ENCODE peak calls at places on chromosomes 13 and 19, in seven cellular contexts. H, F, D, K, C, N and P are unnamed samples.

GRCh38 chr19:45515081-45515624 is 7.9 kb downstream of the VASP start:
- DNase-seq in H (no peak), F (peak), D (no peak), K (peak), C (no peak), N (peak), P (no peak)

GRCh38 chr19:23799321-23799720 is 40.6 kb upstream of the ZNF681 start:
- DNase-seq in H (no peak), F (no peak), D (peak), K (peak), C (no peak), N (no peak), P (no peak)

GRCh38 chr13:102240110-102240509 is 161.7 kb downstream of the FGF14 start:
- DNase-seq in H (no peak), F (no peak), D (no peak), K (no peak), C (peak), N (no peak), P (no peak)

GRCh38 chr13:103104340-103104739 is 38.1 kb upstream of the SLC10A2 start:
- DNase-seq in H (no peak), F (no peak), D (peak), K (no peak), C (no peak), N (no peak), P (no peak)

GRCh38 chr19:43934055-43934984 is 762 bp downstream of the ZNF45 start:
- DNase-seq in H (no peak), F (peak), D (no peak), K (no peak), C (peak), N (no peak), P (no peak)

GRCh38 chr13:113820813-113821651 is 42.8 kb downstream of the GAS6 start:
- DNase-seq in H (no peak), F (peak), D (no peak), K (no peak), C (peak), N (no peak), P (no peak)

GRCh38 chr19:38250821-38251563 is 5.2 kb downstream of the PPP1R14A start:
- DNase-seq in H (no peak), F (no peak), D (peak), K (no peak), C (no peak), N (peak), P (no peak)

GRCh38 chr13:48318014-48318713 is 14.6 kb downstream of the RB1 start:
- DNase-seq in H (no peak), F (no peak), D (no peak), K (no peak), C (no peak), N (no peak), P (no peak)

GRCh38 chr19:7500811-7501450 is 12.1 kb upstream of the PEX11G start:
- DNase-seq in H (no peak), F (peak), D (peak), K (no peak), C (peak), N (peak), P (peak)

GRCh38 chr19:32902448-32902847 is 32.9 kb upstream of the SLC7A9 start:
- DNase-seq in H (no peak), F (no peak), D (no peak), K (no peak), C (no peak), N (no peak), P (no peak)

GRCh38 chr19:39131255-39131755 is 5.7 kb downstream of the PAK4 start:
- DNase-seq in H (no peak), F (no peak), D (no peak), K (no peak), C (peak), N (no peak), P (no peak)

GRCh38 chr13:88761145-88761544 is 1090.0 kb downstream of the SLITRK5 start:
- DNase-seq in H (no peak), F (no peak), D (no peak), K (no peak), C (no peak), N (no peak), P (no peak)

GRCh38 chr19:11378319-11379189 is 4.1 kb downstream of the SWSAP1 start:
- DNase-seq in H (no peak), F (peak), D (peak), K (no peak), C (peak), N (peak), P (no peak)

GRCh38 chr13:67080351-67080750 is 149.8 kb downstream of the PCDH9 start:
- DNase-seq in H (no peak), F (no peak), D (no peak), K (no peak), C (no peak), N (no peak), P (no peak)

GRCh38 chr19:763869-764268 is 13.0 kb downstream of the MISP start:
- DNase-seq in H (no peak), F (no peak), D (no peak), K (no peak), C (no peak), N (no peak), P (no peak)

GRCh38 chr13:109500146-109500773 is 286.1 kb downstream of the IRS2 start:
- DNase-seq in H (no peak), F (peak), D (no peak), K (no peak), C (peak), N (no peak), P (no peak)

GRCh38 chr13:53206455-53206854 is 177.8 kb downstream of the OLFM4 start:
- DNase-seq in H (no peak), F (no peak), D (no peak), K (no peak), C (peak), N (no peak), P (no peak)

GRCh38 chr13:19759669-19760068 is 23.1 kb downstream of the PSPC1 start:
- DNase-seq in H (no peak), F (no peak), D (no peak), K (no peak), C (no peak), N (no peak), P (no peak)

GRCh38 chr19:29855087-29855486 is 43.3 kb downstream of the CCNE1 start:
- DNase-seq in H (no peak), F (no peak), D (peak), K (no peak), C (no peak), N (no peak), P (no peak)

GRCh38 chr13:39035799-39036198 is 2.1 kb downstream of the PROSER1 start:
- DNase-seq in H (no peak), F (peak), D (no peak), K (no peak), C (no peak), N (no peak), P (no peak)

GRCh38 chr19:41031926-41032325 is 40.8 kb downstream of the CYP2B6 start:
- DNase-seq in H (no peak), F (no peak), D (no peak), K (no peak), C (no peak), N (no peak), P (no peak)

GRCh38 chr19:9580728-9581127 is 3.6 kb downstream of the ZNF121 start:
- DNase-seq in H (no peak), F (no peak), D (no peak), K (no peak), C (no peak), N (no peak), P (no peak)

GRCh38 chr19:53812335-53812734 is 11.8 kb downstream of the NLRP12 start:
- DNase-seq in H (no peak), F (peak), D (peak), K (no peak), C (peak), N (no peak), P (no peak)

GRCh38 chr19:32581704-32582164 is 744 bp downstream of the PDCD5 start:
- DNase-seq in H (no peak), F (peak), D (peak), K (no peak), C (peak), N (no peak), P (no peak)

GRCh38 chr19:47093841-47094240 is 19.7 kb downstream of the ZC3H4 start:
- DNase-seq in H (no peak), F (no peak), D (no peak), K (no peak), C (no peak), N (no peak), P (no peak)

GRCh38 chr13:28636677-28637317 is 22.1 kb upstream of the POMP start:
- DNase-seq in H (no peak), F (peak), D (peak), K (peak), C (peak), N (peak), P (no peak)

GRCh38 chr13:113588394-113589111 is 4.0 kb downstream of the TFDP1 start:
- DNase-seq in H (no peak), F (no peak), D (peak), K (no peak), C (no peak), N (no peak), P (no peak)

GRCh38 chr19:13207237-13208130 is 57.3 kb downstream of the IER2 start:
- DNase-seq in H (peak), F (no peak), D (peak), K (no peak), C (no peak), N (no peak), P (peak)

GRCh38 chr13:97012251-97013048 is 18.2 kb upstream of the OXGR1 start:
- DNase-seq in H (no peak), F (no peak), D (no peak), K (no peak), C (no peak), N (no peak), P (no peak)

GRCh38 chr13:26460652-26461051 is 96.8 kb upstream of the WASF3 start:
- DNase-seq in H (no peak), F (no peak), D (no peak), K (no peak), C (no peak), N (no peak), P (no peak)

GRCh38 chr13:37023871-37024270 is 23.3 kb downstream of the EXOSC8 start:
- DNase-seq in H (no peak), F (no peak), D (no peak), K (no peak), C (no peak), N (no peak), P (no peak)

GRCh38 chr19:23817519-23817918 is 58.8 kb upstream of the ZNF681 start:
- DNase-seq in H (no peak), F (peak), D (peak), K (no peak), C (peak), N (peak), P (no peak)

GRCh38 chr19:48966541-48967345 is 1.6 kb downstream of the FTL start:
- DNase-seq in H (no peak), F (peak), D (no peak), K (no peak), C (no peak), N (no peak), P (no peak)

GRCh38 chr19:12868540-12869112 is 12.6 kb downstream of the DNASE2 start:
- DNase-seq in H (no peak), F (peak), D (peak), K (no peak), C (peak), N (no peak), P (peak)

GRCh38 chr19:11745871-11746270 is 7.1 kb upstream of the ZNF823 start:
- DNase-seq in H (no peak), F (no peak), D (no peak), K (no peak), C (no peak), N (no peak), P (no peak)

GRCh38 chr19:55451522-55452380 is 8.7 kb upstream of the SHISA7 start:
- DNase-seq in H (no peak), F (peak), D (peak), K (no peak), C (peak), N (no peak), P (no peak)

GRCh38 chr19:47124937-47125668 is 5.5 kb upstream of the SAE1 start:
- DNase-seq in H (peak), F (peak), D (no peak), K (no peak), C (peak), N (peak), P (peak)

GRCh38 chr13:111897178-111897845 is 169.6 kb upstream of the SOX1 start:
- DNase-seq in H (no peak), F (no peak), D (peak), K (no peak), C (no peak), N (no peak), P (no peak)

GRCh38 chr19:3678188-3678587 is 22.1 kb downstream of the PIP5K1C start:
- DNase-seq in H (no peak), F (no peak), D (no peak), K (no peak), C (no peak), N (no peak), P (no peak)

GRCh38 chr13:106348032-106348431 is 187.4 kb downstream of the EFNB2 start:
- DNase-seq in H (no peak), F (no peak), D (no peak), K (no peak), C (no peak), N (no peak), P (no peak)
- TF ChIP-seq TAF1 in H (no peak), F (no peak), D (no peak), K (no peak), C (no peak), N (no peak), P (no peak)

GRCh38 chr13:110593430-110594130 is 21.8 kb upstream of the NAXD start:
- DNase-seq in H (peak), F (peak), D (no peak), K (no peak), C (peak), N (peak), P (no peak)
- TF ChIP-seq TAF1 in H (no peak), F (no peak), D (no peak), K (no peak), C (no peak), N (no peak), P (no peak)

DNA sequence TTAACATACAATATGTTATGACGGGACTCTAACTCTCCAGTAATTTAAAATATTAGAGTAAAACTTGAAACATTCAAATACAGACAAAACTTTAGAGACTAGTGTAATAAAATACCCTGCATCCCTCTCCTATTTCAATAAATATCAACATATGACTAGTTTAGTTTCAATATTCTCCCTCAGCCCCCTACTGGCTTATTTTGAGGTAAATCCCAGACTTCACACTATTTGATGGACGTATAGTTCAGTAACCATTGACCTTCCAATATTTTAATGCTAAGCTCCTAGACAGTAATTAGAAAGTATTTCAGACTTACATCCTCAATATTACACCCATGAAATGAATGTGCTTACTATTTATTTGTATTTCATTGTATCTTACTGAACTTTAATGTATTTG is 180.7 kb upstream of the STARD13 start:
- DNase-seq in H (no peak), F (no peak), D (no peak), K (no peak), C (no peak), N (no peak), P (no peak)
- TF ChIP-seq TAF1 in H (no peak), F (no peak), D (no peak), K (no peak), C (no peak), N (no peak), P (no peak)

DNA sequence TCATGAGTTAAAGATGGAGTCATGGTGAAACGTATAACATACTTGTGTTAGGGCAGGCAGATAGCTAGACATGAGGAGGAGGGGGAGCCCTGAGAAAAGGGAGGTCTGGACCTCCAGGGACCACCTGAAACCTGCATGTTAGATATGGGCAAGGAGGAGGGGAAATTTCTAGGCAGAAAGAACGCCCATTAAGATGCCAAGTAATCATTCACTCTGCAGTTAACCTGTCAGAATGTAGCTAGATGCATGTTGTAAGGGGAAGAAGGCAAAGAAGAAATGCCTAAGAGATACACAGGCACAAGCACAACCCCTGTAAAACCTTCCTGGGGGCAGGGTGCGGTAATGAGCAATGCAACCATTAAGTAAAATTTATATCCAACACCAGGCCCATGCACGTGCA is 1055.2 kb upstream of the SPRY2 start:
- DNase-seq in H (no peak), F (no peak), D (no peak), K (no peak), C (no peak), N (no peak), P (no peak)
- TF ChIP-seq TAF1 in H (no peak), F (no peak), D (no peak), K (no peak), C (no peak), N (no peak), P (no peak)

DNA sequence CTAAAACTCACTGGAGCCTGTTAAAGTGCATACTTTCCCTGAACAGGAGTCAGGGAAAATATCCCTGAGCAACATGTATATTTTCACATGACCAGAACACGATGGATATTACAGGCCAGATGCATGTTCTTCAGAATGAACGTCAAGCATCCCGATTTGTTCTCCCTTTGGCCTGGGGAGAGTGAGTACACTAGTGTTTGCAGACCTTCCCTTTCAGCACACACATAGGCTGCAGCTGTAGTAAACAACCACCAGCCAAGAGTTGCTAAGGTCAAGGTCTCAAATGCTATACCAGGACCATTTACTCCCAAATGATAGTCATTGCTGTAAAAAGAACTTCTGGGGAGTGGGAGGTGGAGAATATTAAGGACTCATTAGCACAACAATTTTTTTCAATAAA is 3.0 kb downstream of the KLF12 start:
- DNase-seq in H (no peak), F (no peak), D (no peak), K (no peak), C (no peak), N (peak), P (no peak)
- TF ChIP-seq TAF1 in H (no peak), F (no peak), D (no peak), K (no peak), C (no peak), N (no peak), P (no peak)

GRCh38 chr13:43303040-43303729 is 279.8 kb downstream of the DNAJC15 start:
- DNase-seq in H (no peak), F (no peak), D (peak), K (no peak), C (peak), N (peak), P (peak)
- TF ChIP-seq TAF1 in H (no peak), F (no peak), D (no peak), K (no peak), C (no peak), N (no peak), P (no peak)